ENCODE peak calls at places on chromosomes 7 and 10, in six cellular contexts. E is GM23338; F is CD8-positive, alpha-beta T cell; H is colonic mucosa; D is breast epithelium; P is uterus. J is an unnamed sample. For H3K4me1, the result is how much of the 10 kb centered on the place peaks cover.

GRCh38 chr7:74061840-74062539 is 21.6 kb upstream of the LIMK1 start:
- DNase-seq in E (no peak), F (peak), H (peak), D (peak), P (peak), J (no peak)

GRCh38 chr10:78700413-78700812 is 368.4 kb upstream of the ZMIZ1 start:
- DNase-seq in E (no peak), F (no peak), H (peak), D (no peak), P (no peak), J (peak)

GRCh38 chr7:44461387-44461786 is 29.1 kb downstream of the NUDCD3 start:
- DNase-seq in E (no peak), F (no peak), H (no peak), D (no peak), P (no peak), J (peak)

GRCh38 chr7:77734590-77735421 is 38.5 kb downstream of the RSBN1L start:
- DNase-seq in E (no peak), F (no peak), H (peak), D (no peak), P (no peak), J (no peak)

GRCh38 chr10:70753841-70754621 is 31.1 kb downstream of the TBATA start:
- DNase-seq in E (peak), F (no peak), H (no peak), D (no peak), P (no peak), J (no peak)

GRCh38 chr10:77983384-77984341 is 45.7 kb downstream of the POLR3A start:
- DNase-seq in E (no peak), F (no peak), H (no peak), D (no peak), P (no peak), J (peak)

GRCh38 chr10:69897417-69897816 is 95.7 kb downstream of the COL13A1 start:
- DNase-seq in E (no peak), F (no peak), H (no peak), D (no peak), P (no peak), J (no peak)

GRCh38 chr10:44807451-44807850 is 103.7 kb upstream of the TMEM72 start:
- DNase-seq in E (no peak), F (no peak), H (no peak), D (no peak), P (no peak), J (no peak)

GRCh38 chr7:81482600-81483186 is 287.2 kb downstream of the HGF start:
- DNase-seq in E (peak), F (no peak), H (no peak), D (no peak), P (no peak), J (peak)

GRCh38 chr10:119409906-119410305 is 132.6 kb downstream of the RGS10 start:
- DNase-seq in E (no peak), F (no peak), H (peak), D (no peak), P (no peak), J (no peak)

GRCh38 chr10:19572056-19572455 is 244.2 kb upstream of the PLXDC2 start:
- DNase-seq in E (no peak), F (no peak), H (no peak), D (no peak), P (no peak), J (no peak)

GRCh38 chr10:62813453-62813852 is 2.7 kb downstream of the EGR2 start:
- DNase-seq in E (no peak), F (no peak), H (no peak), D (no peak), P (no peak), J (no peak)

GRCh38 chr7:28362812-28363211 is 49.5 kb upstream of the CREB5 start:
- DNase-seq in E (peak), F (no peak), H (no peak), D (no peak), P (no peak), J (no peak)

GRCh38 chr10:133353202-133353959 is 4.4 kb downstream of the FUOM start:
- DNase-seq in E (no peak), F (no peak), H (no peak), D (no peak), P (no peak), J (no peak)

GRCh38 chr7:26199301-26200112 is 1.0 kb downstream of the HNRNPA2B1 start:
- DNase-seq in E (peak), F (peak), H (peak), D (peak), P (peak), J (peak)

GRCh38 chr7:86558680-86559079 is 85.0 kb upstream of the GRM3 start:
- DNase-seq in E (no peak), F (no peak), H (no peak), D (no peak), P (no peak), J (no peak)

GRCh38 chr10:1043532-1043995 is 5.4 kb downstream of the IDI1 start:
- DNase-seq in E (no peak), F (no peak), H (peak), D (no peak), P (no peak), J (no peak)
- H3K4me1 ChIP-seq in E (under half), F (under half), H (under half), D (under half), P (under half), J (under half)

GRCh38 chr7:151061241-151062110 is 2.1 kb downstream of the SLC4A2 start:
- DNase-seq in E (no peak), F (no peak), H (peak), D (no peak), P (peak), J (no peak)
- H3K27ac ChIP-seq in E (no peak), F (no peak), H (no peak), D (peak), P (peak), J (peak)

DNA sequence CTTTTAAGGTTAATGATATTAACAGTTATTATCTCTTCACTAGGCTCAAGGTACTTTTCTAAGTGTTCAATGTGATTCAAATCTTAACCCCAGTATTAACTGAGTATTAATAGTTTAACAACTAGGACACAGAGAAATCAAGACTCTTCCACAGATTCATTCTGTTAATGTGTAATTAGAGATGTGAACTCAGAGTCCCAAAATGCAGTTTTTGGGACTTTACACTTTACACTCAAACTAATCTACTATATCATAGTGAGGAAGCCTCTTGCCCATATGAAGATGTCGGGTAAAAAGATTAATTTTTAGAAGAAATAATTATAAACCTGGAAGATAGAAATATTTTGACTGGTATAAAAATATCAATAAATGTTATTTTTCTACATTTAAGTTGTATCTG is 644.5 kb upstream of the LRRTM3 start:
- DNase-seq in E (no peak), F (no peak), H (no peak), D (no peak), P (no peak), J (no peak)
- H3K4me1 ChIP-seq in E (under half), F (under half), H (under half), D (under half), P (under half), J (under half)

DNA sequence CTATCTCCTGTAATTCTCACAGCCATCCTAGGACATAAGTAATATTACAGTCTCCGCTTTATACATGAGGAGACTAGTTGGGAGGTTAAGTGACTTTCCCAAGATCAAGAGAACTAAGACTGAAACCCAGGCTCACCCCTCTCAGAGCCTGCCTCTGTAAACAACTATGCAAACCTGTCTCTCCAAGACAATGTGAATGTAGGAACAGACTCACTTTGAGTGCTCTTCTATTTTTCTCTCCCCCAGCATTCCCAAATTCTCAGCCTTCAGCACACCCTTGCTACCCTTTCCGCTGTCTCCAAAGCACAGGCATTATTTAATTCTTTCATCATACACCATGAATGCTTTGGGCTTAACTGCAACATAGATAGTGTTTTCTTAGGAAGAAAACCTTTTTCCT is 13.6 kb downstream of the ACTA2 start:
- DNase-seq in E (no peak), F (no peak), H (no peak), D (no peak), P (no peak), J (no peak)
- H3K27ac ChIP-seq in E (no peak), F (no peak), H (no peak), D (no peak), P (peak), J (peak)

DNA sequence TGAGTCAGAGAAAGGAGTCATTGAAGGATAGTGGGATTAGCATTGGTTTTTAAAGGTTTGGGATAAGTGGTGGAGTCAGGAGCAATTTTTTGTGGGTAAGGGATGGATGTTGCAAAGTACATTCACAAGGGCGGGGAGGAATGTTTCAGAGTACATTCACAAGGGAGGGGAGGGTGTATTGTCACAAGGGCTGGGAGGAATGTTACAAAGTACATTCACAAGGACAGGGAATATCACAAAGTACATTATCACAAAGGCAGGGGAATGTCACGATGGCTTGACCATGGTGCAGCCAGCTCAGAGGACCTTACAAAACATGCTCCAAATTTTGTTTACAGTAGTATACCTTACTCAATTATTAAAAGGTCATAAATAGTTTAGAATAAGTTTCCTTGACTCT is 30.3 kb downstream of the C1GALT1 start:
- DNase-seq in E (peak), F (no peak), H (no peak), D (no peak), P (no peak), J (no peak)
- H3K4me1 ChIP-seq in E (half or more), F (under half), H (under half), D (under half), P (under half), J (under half)

GRCh38 chr10:114304566-114305421 is 65.7 kb downstream of the VWA2 start:
- DNase-seq in E (peak), F (peak), H (peak), D (no peak), P (no peak), J (peak)

GRCh38 chr10:114305521-114305925 is 66.5 kb downstream of the VWA2 start:
- DNase-seq in E (no peak), F (no peak), H (no peak), D (no peak), P (no peak), J (no peak)

GRCh38 chr10:114301951-114302710 is 63.1 kb downstream of the VWA2 start:
- DNase-seq in E (no peak), F (no peak), H (no peak), D (no peak), P (peak), J (no peak)

GRCh38 chr10:114304017-114304565 is 65.0 kb downstream of the VWA2 start:
- DNase-seq in E (peak), F (peak), H (peak), D (peak), P (peak), J (peak)

GRCh38 chr10:114303556-114303955 is 64.5 kb downstream of the VWA2 start:
- DNase-seq in E (no peak), F (no peak), H (no peak), D (no peak), P (no peak), J (no peak)
- H3K27ac ChIP-seq in E (no peak), F (no peak), H (no peak), D (no peak), P (peak), J (no peak)

GRCh38 chr7:11130012-11130411 is 156.3 kb downstream of the PHF14 start:
- DNase-seq in E (no peak), F (no peak), H (no peak), D (no peak), P (no peak), J (peak)
- H3K4me1 ChIP-seq in E (under half), F (under half), H (under half), D (under half), P (under half), J (under half)

GRCh38 chr10:11612004-11613001 is 853 bp upstream of the USP6NL start:
- DNase-seq in E (no peak), F (peak), H (peak), D (no peak), P (no peak), J (peak)
- H3K27ac ChIP-seq in E (no peak), F (peak), H (peak), D (peak), P (peak), J (peak)